ENCODE peak calls at places on chromosome 10, in ten cellular contexts. J is IMR-90, R is A549, M is spleen, D is stomach, U is heart left ventricle, K is adrenal gland, T is ovary, B is tibial nerve, A is suprapubic skin. H is an unnamed sample.

GRCh38 chr10:33330543-33331019 is 3.9 kb downstream of the NRP1 start:
- DNase-seq in T (peak; percentile 87), D (peak; percentile 85), M (peak; percentile 88), J (peak; percentile 90), K (peak; percentile 91), B (peak; percentile 78), U (peak; percentile 87), R (peak; percentile 87), A (peak; percentile 91), H (peak; percentile 88)

GRCh38 chr10:7471720-7472367 is 61.0 kb upstream of the SFMBT2 start:
- DNase-seq in B (no peak), U (no peak), R (no peak), T (no peak), J (no peak), K (no peak), D (no peak), M (peak; percentile 86), A (no peak), H (no peak)

GRCh38 chr10:15227611-15228372 is 59.3 kb upstream of the NMT2 start:
- DNase-seq in K (no peak), M (no peak), A (no peak), J (peak; percentile 74), B (no peak), R (no peak), U (no peak), D (no peak), T (no peak), H (no peak)

GRCh38 chr10:133257489-133258065 is 19.1 kb downstream of the ADAM8 start:
- DNase-seq in J (no peak), U (peak; percentile 83), M (peak; percentile 92), K (peak; percentile 72), B (peak; percentile 56), T (peak; percentile 82), A (no peak), D (peak; percentile 86), R (peak; percentile 78), H (peak; percentile 42)

GRCh38 chr10:61164458-61165160 is 220.6 kb upstream of the RHOBTB1 start:
- DNase-seq in R (peak; percentile 11), J (no peak), B (no peak), U (peak; percentile 23), D (peak; percentile 25), M (no peak), T (no peak), A (peak; percentile 56), K (no peak), H (peak; percentile 50)

GRCh38 chr10:6464862-6465430 is 115.1 kb downstream of the PRKCQ start:
- DNase-seq in A (no peak), T (no peak), M (no peak), R (no peak), J (no peak), D (no peak), B (no peak), K (no peak), U (no peak), H (no peak)

GRCh38 chr10:132610071-132610701 is 72.6 kb downstream of the INPP5A start:
- DNase-seq in M (peak; percentile 48), A (peak; percentile 46), D (no peak), J (no peak), U (no peak), K (no peak), T (peak; percentile 23), R (no peak), B (no peak), H (no peak)

GRCh38 chr10:75019360-75019759 is 92.1 kb upstream of the SAMD8 start:
- DNase-seq in U (no peak), K (no peak), A (no peak), B (no peak), J (peak; percentile 41), R (peak; percentile 35), D (no peak), M (no peak), T (no peak), H (no peak)

GRCh38 chr10:8041284-8042031 is 13.0 kb upstream of the GATA3 start:
- DNase-seq in U (no peak), M (no peak), K (no peak), R (no peak), A (no peak), J (no peak), B (no peak), D (no peak), T (no peak), H (no peak)

GRCh38 chr10:46237815-46238510 is 48.8 kb upstream of the ANTXRL start:
- DNase-seq in A (no peak), K (no peak), D (peak; percentile 4), J (peak; percentile 49), M (no peak), R (no peak), T (no peak), U (no peak), B (no peak), H (no peak)

GRCh38 chr10:70925377-70926214 is 37.2 kb upstream of the PCBD1 start:
- DNase-seq in K (peak; percentile 48), J (no peak), U (no peak), R (no peak), D (peak; percentile 55), M (peak; percentile 87), B (no peak), T (peak; percentile 66), A (no peak), H (peak; percentile 61)

GRCh38 chr10:62373995-62374861 is at the start of gene ZNF365:
- DNase-seq in J (peak; percentile 47), K (no peak), U (peak; percentile 34), B (no peak), D (no peak), M (peak; percentile 79), T (peak; percentile 33), R (peak; percentile 23), A (no peak), H (no peak)
- H3K27ac ChIP-seq in J (no peak within 1 kb of the TSS), K (no peak within 1 kb of the TSS), U (no peak within 1 kb of the TSS), B (no peak within 1 kb of the TSS), D (no peak within 1 kb of the TSS), M (no peak within 1 kb of the TSS), T (no peak within 1 kb of the TSS), R (peak within 1 kb of the TSS; percentile 65), A (no peak within 1 kb of the TSS), H (no peak within 1 kb of the TSS)

GRCh38 chr10:63646491-63646890 is 125.3 kb downstream of the REEP3 start:
- DNase-seq in U (no peak), A (no peak), T (no peak), B (no peak), J (no peak), R (no peak), K (no peak), M (no peak), D (no peak), H (no peak)
- H3K4me1 ChIP-seq in U (peaks cover 19% of the 10 kb centered on the region), A (no peaks in the 10 kb centered on the region), T (no peaks in the 10 kb centered on the region), B (no peaks in the 10 kb centered on the region), J (peaks cover 2% of the 10 kb centered on the region), R (no peaks in the 10 kb centered on the region), K (peaks cover 8% of the 10 kb centered on the region), M (no peaks in the 10 kb centered on the region), D (no peaks in the 10 kb centered on the region), H (no peaks in the 10 kb centered on the region)

GRCh38 chr10:100355069-100355468 is 8.0 kb downstream of the SCD start:
- DNase-seq in R (no peak), A (no peak), K (no peak), M (no peak), D (no peak), T (no peak), J (no peak), U (no peak), B (no peak), H (no peak)

GRCh38 chr10:100350914-100351485 is 4.0 kb downstream of the SCD start:
- DNase-seq in M (no peak), D (no peak), A (no peak), J (no peak), B (no peak), T (no peak), K (no peak), R (no peak), U (no peak), H (no peak)

GRCh38 chr10:100357073-100357858 is 10.2 kb downstream of the SCD start:
- DNase-seq in D (no peak), B (no peak), M (no peak), A (no peak), U (no peak), T (no peak), K (no peak), R (no peak), J (no peak), H (no peak)

GRCh38 chr10:100356067-100357017 is 9.3 kb downstream of the SCD start:
- DNase-seq in U (no peak), T (no peak), R (no peak), B (no peak), D (no peak), J (no peak), A (no peak), M (no peak), K (no peak), H (no peak)

GRCh38 chr10:100353770-100354485 is 6.9 kb downstream of the SCD start:
- DNase-seq in D (no peak), B (no peak), A (no peak), R (no peak), J (no peak), U (no peak), K (no peak), M (no peak), T (no peak), H (no peak)
- TF ChIP-seq POLR2A in D (no peak), B (no peak), A (no peak), R (no peak), J (no peak), U (no peak), K (no peak), M (no peak), T (no peak), H (no peak)

GRCh38 chr10:50561816-50562215 is 61.9 kb downstream of the SGMS1 start:
- DNase-seq in T (no peak), U (no peak), B (no peak), D (no peak), J (no peak), K (no peak), M (no peak), A (no peak), R (no peak), H (no peak)

GRCh38 chr10:50566150-50566549 is 57.6 kb downstream of the SGMS1 start:
- DNase-seq in T (no peak), K (no peak), R (no peak), U (no peak), J (no peak), A (no peak), D (no peak), B (no peak), M (no peak), H (no peak)

GRCh38 chr10:50561266-50561665 is 62.5 kb downstream of the SGMS1 start:
- DNase-seq in M (no peak), D (no peak), A (no peak), J (peak; percentile 97), U (no peak), K (peak; percentile 43), T (no peak), B (no peak), R (no peak), H (no peak)

GRCh38 chr10:50565301-50566083 is 58.3 kb downstream of the SGMS1 start:
- DNase-seq in M (no peak), T (no peak), B (no peak), A (no peak), K (no peak), D (no peak), J (no peak), R (no peak), U (no peak), H (no peak)

DNA sequence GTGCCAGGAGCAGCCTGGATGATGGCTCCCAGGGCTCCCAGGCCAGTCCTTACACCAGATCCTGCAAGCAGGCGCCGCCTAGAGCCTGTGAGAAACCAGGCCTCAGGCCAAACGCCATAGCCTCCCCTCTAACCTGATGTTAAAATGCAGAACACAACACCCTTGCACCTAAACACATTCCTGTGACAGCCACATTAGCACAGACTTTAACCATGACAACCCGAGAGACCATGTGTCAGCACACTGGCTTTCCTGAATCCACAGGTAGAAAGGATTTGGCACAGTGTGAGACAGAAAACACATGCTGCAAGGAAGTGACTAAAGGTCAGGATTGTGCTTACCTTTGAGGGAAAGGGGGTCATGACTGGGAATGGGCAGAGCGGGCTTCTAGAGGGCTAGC is 59.9 kb downstream of the SGMS1 start:
- DNase-seq in B (no peak), M (no peak), K (no peak), U (no peak), J (no peak), A (no peak), T (no peak), R (no peak), D (no peak), H (no peak)
- H3K27ac ChIP-seq in B (no peak overlapping the region), M (no peak overlapping the region), K (no peak overlapping the region), U (no peak overlapping the region), J (no peak overlapping the region), A (no peak overlapping the region), T (no peak overlapping the region), R (no peak overlapping the region), D (no peak overlapping the region), H (no peak overlapping the region)

H was measured in uterus.